ENCODE peak calls at places on chromosomes 4 and X, in four cellular contexts. One of them, this sample, is unnamed.

GRCh38 chr4:147136308-147136707 is 190.6 kb upstream of the TTC29 start:
- DNase-seq in amygdala: no peak
- DNase-seq in activated T-cell treated with anti-CD3 and anti-CD28 coated beads for 4 hours: no peak
- DNase-seq in HT-29: no peak
- DNase-seq in this sample: no peak

GRCh38 chrX:65035451-65035779 is 59.2 kb upstream of the ZC4H2 start:
- DNase-seq in amygdala: peak; percentile 47
- DNase-seq in activated T-cell treated with anti-CD3 and anti-CD28 coated beads for 4 hours: no peak
- DNase-seq in HT-29: no peak
- DNase-seq in this sample: peak; percentile 42

GRCh38 chrX:155966876-155967275 is 30.6 kb upstream of the IL9R start:
- DNase-seq in amygdala: no peak
- DNase-seq in activated T-cell treated with anti-CD3 and anti-CD28 coated beads for 4 hours: peak; percentile 2
- DNase-seq in HT-29: peak; percentile 78
- DNase-seq in this sample: peak; percentile 37

GRCh38 chr4:140227286-140227685 is 73.3 kb upstream of the MAML3 start:
- DNase-seq in amygdala: no peak
- DNase-seq in activated T-cell treated with anti-CD3 and anti-CD28 coated beads for 4 hours: no peak
- DNase-seq in HT-29: no peak
- DNase-seq in this sample: no peak

GRCh38 chr4:125200556-125200955 is 114.2 kb upstream of the FAT4 start:
- DNase-seq in amygdala: no peak
- DNase-seq in activated T-cell treated with anti-CD3 and anti-CD28 coated beads for 4 hours: no peak
- DNase-seq in HT-29: no peak
- DNase-seq in this sample: no peak

GRCh38 chrX:37603938-37604409 is 32.5 kb downstream of the LANCL3 start:
- DNase-seq in amygdala: no peak
- DNase-seq in activated T-cell treated with anti-CD3 and anti-CD28 coated beads for 4 hours: no peak
- DNase-seq in HT-29: no peak
- DNase-seq in this sample: peak; percentile 41

GRCh38 chr4:106062452-106062875 is 167.2 kb downstream of the NPNT start:
- DNase-seq in amygdala: no peak
- DNase-seq in activated T-cell treated with anti-CD3 and anti-CD28 coated beads for 4 hours: no peak
- DNase-seq in HT-29: peak; percentile 82
- DNase-seq in this sample: no peak

GRCh38 chr4:185559913-185560281 is 24.6 kb upstream of the PDLIM3 start:
- DNase-seq in amygdala: peak; percentile 22
- DNase-seq in activated T-cell treated with anti-CD3 and anti-CD28 coated beads for 4 hours: no peak
- DNase-seq in HT-29: no peak
- DNase-seq in this sample: no peak

GRCh38 chr4:71832049-71832448 is 48.2 kb upstream of the GC start:
- DNase-seq in amygdala: no peak
- DNase-seq in activated T-cell treated with anti-CD3 and anti-CD28 coated beads for 4 hours: no peak
- DNase-seq in HT-29: peak; percentile 2
- DNase-seq in this sample: no peak

GRCh38 chrX:68832516-68833447 is 4.0 kb downstream of the EFNB1 start:
- DNase-seq in amygdala: no peak
- DNase-seq in activated T-cell treated with anti-CD3 and anti-CD28 coated beads for 4 hours: no peak
- DNase-seq in HT-29: peak; percentile 49
- DNase-seq in this sample: no peak

GRCh38 chr4:73669410-73670183 is 49.4 kb upstream of the RASSF6 start:
- DNase-seq in amygdala: no peak
- DNase-seq in activated T-cell treated with anti-CD3 and anti-CD28 coated beads for 4 hours: no peak
- DNase-seq in HT-29: no peak
- DNase-seq in this sample: no peak

GRCh38 chrX:69218407-69218806 is 53.2 kb upstream of the PJA1 start:
- DNase-seq in amygdala: no peak
- DNase-seq in activated T-cell treated with anti-CD3 and anti-CD28 coated beads for 4 hours: no peak
- DNase-seq in HT-29: no peak
- DNase-seq in this sample: no peak

GRCh38 chrX:11244641-11245040 is 48.6 kb upstream of the AMELX start:
- DNase-seq in amygdala: no peak
- DNase-seq in activated T-cell treated with anti-CD3 and anti-CD28 coated beads for 4 hours: no peak
- DNase-seq in HT-29: no peak
- DNase-seq in this sample: no peak

GRCh38 chr4:188061083-188061482 is 48.3 kb downstream of the TRIML2 start:
- DNase-seq in amygdala: no peak
- DNase-seq in activated T-cell treated with anti-CD3 and anti-CD28 coated beads for 4 hours: no peak
- DNase-seq in HT-29: no peak
- DNase-seq in this sample: no peak

GRCh38 chr4:121306932-121307331 is 73.9 kb downstream of the QRFPR start:
- DNase-seq in amygdala: no peak
- DNase-seq in activated T-cell treated with anti-CD3 and anti-CD28 coated beads for 4 hours: no peak
- DNase-seq in HT-29: no peak
- DNase-seq in this sample: no peak

GRCh38 chr4:6332042-6332668 is 62.5 kb downstream of the WFS1 start:
- DNase-seq in amygdala: no peak
- DNase-seq in activated T-cell treated with anti-CD3 and anti-CD28 coated beads for 4 hours: no peak
- DNase-seq in HT-29: peak; percentile 56
- DNase-seq in this sample: peak; percentile 38

GRCh38 chr4:182478475-182478874 is 235.3 kb downstream of the TENM3 start:
- DNase-seq in amygdala: no peak
- DNase-seq in activated T-cell treated with anti-CD3 and anti-CD28 coated beads for 4 hours: no peak
- DNase-seq in HT-29: peak; percentile 6
- DNase-seq in this sample: peak; percentile 52

This sample was measured in cerebellar cortex.